ENCODE peak calls at places on chromosomes 5 and 9, in seven cellular contexts. S is activated CD8-positive, alpha-beta memory T cell treated with anti-CD3 and anti-CD28 coated beads for 4 hours; H is neural crest cell; A is nephron progenitor cell; Z is occipital lobe; W is NCI-H1417; O is tibial nerve. U is an unnamed sample.

GRCh38 chr5:111830333-111830732 is 73.3 kb upstream of the NREP start:
- DNase-seq in A (no peak), W (no peak), O (no peak), Z (no peak), H (no peak), S (no peak), U (no peak)

GRCh38 chr9:99181621-99182020 is 40.1 kb downstream of the ALG2 start:
- DNase-seq in Z (no peak), W (no peak), O (no peak), H (no peak), S (no peak), A (no peak), U (no peak)

GRCh38 chr5:401216-402034 is 41.6 kb upstream of the EXOC3 start:
- DNase-seq in W (no peak), Z (no peak), O (no peak), A (no peak), H (no peak), S (no peak), U (no peak)

GRCh38 chr5:150774145-150774544 is 4.4 kb upstream of the SMIM3 start:
- DNase-seq in O (no peak), Z (no peak), H (no peak), A (no peak), S (no peak), W (no peak), U (no peak)

GRCh38 chr9:85020791-85021190 is 351.3 kb downstream of the NTRK2 start:
- DNase-seq in O (no peak), A (no peak), W (no peak), S (no peak), H (no peak), Z (no peak), U (no peak)

GRCh38 chr5:168219515-168220410 is 71.7 kb upstream of the WWC1 start:
- DNase-seq in W (peak), A (peak), S (no peak), H (peak), Z (peak), O (peak), U (peak)

GRCh38 chr9:25733336-25733982 is 55.2 kb upstream of the TUSC1 start:
- DNase-seq in W (no peak), O (no peak), H (no peak), A (no peak), S (no peak), Z (no peak), U (no peak)

GRCh38 chr9:3337515-3337914 is 188.3 kb downstream of the RFX3 start:
- DNase-seq in W (no peak), H (no peak), O (no peak), A (no peak), S (no peak), Z (peak), U (no peak)

GRCh38 chr9:126697350-126697749 is 83.6 kb downstream of the LMX1B start:
- DNase-seq in O (no peak), S (no peak), A (no peak), W (no peak), H (no peak), Z (no peak), U (no peak)

GRCh38 chr5:176481659-176482213 is 33.6 kb downstream of the FAF2 start:
- DNase-seq in H (no peak), W (no peak), S (no peak), Z (no peak), A (no peak), O (no peak), U (no peak)

GRCh38 chr5:173591300-173591622 is 25.2 kb downstream of the BOD1 start:
- DNase-seq in O (no peak), A (no peak), W (no peak), H (no peak), Z (no peak), S (no peak), U (no peak)

GRCh38 chr5:177310332-177310731 is 1.4 kb downstream of the MXD3 start:
- DNase-seq in A (no peak), Z (no peak), W (peak), O (no peak), S (no peak), H (no peak), U (no peak)

GRCh38 chr9:13427587-13427986 is 148.1 kb upstream of the MPDZ start:
- DNase-seq in A (no peak), Z (no peak), W (peak), O (peak), H (peak), S (no peak), U (no peak)

GRCh38 chr9:105046907-105047651 is 119.1 kb upstream of the ABCA1 start:
- DNase-seq in Z (no peak), W (peak), S (no peak), H (no peak), O (no peak), A (no peak), U (no peak)

GRCh38 chr9:107755267-107755666 is 265.7 kb upstream of the KLF4 start:
- DNase-seq in A (no peak), W (no peak), S (no peak), Z (no peak), H (no peak), O (no peak), U (no peak)

GRCh38 chr9:78114581-78114980 is 83.0 kb upstream of the GNAQ start:
- DNase-seq in O (no peak), H (no peak), A (no peak), S (no peak), Z (no peak), W (no peak), U (no peak)

GRCh38 chr5:61397238-61397637 is 65.2 kb downstream of the ZSWIM6 start:
- DNase-seq in Z (no peak), O (no peak), W (no peak), A (no peak), S (no peak), H (no peak), U (no peak)

GRCh38 chr5:38672059-38672791 is 115.8 kb upstream of the LIFR start:
- DNase-seq in H (no peak), A (no peak), W (no peak), S (no peak), Z (no peak), O (no peak), U (no peak)

GRCh38 chr5:27403248-27403882 is 365.0 kb upstream of the CDH9 start:
- DNase-seq in A (no peak), H (no peak), Z (no peak), S (no peak), W (no peak), O (no peak), U (no peak)

GRCh38 chr5:89769975-89770374 is 639.6 kb downstream of the CETN3 start:
- DNase-seq in W (no peak), O (no peak), A (no peak), H (no peak), S (no peak), Z (no peak), U (no peak)

GRCh38 chr5:93571111-93571977 is 9.7 kb downstream of the NR2F1-AS1 start:
- DNase-seq in S (no peak), W (no peak), Z (no peak), A (no peak), H (no peak), O (no peak), U (no peak)

GRCh38 chr5:14171621-14172020 is 28.5 kb downstream of the TRIO start:
- DNase-seq in O (no peak), S (no peak), Z (no peak), H (no peak), A (no peak), W (no peak), U (no peak)

GRCh38 chr5:180799902-180800801 is 2.5 kb downstream of the MGAT1 start:
- DNase-seq in W (no peak), S (no peak), Z (no peak), O (no peak), H (no peak), A (no peak), U (no peak)

GRCh38 chr5:150206076-150206779 is 16.4 kb downstream of the SLC6A7 start:
- DNase-seq in S (no peak), W (no peak), A (no peak), Z (no peak), O (no peak), H (no peak), U (no peak)

GRCh38 chr9:134434896-134435506 is 108.7 kb downstream of the RXRA start:
- DNase-seq in A (no peak), H (no peak), Z (peak), O (peak), W (peak), S (no peak), U (peak)

GRCh38 chr5:102341918-102342317 is 45.8 kb upstream of the SLCO4C1 start:
- DNase-seq in Z (no peak), S (no peak), W (peak), H (no peak), A (no peak), O (no peak), U (no peak)

GRCh38 chr5:96626956-96627355 is 35.2 kb upstream of the CAST start:
- DNase-seq in H (no peak), Z (no peak), W (no peak), S (no peak), O (no peak), A (no peak), U (no peak)